ENCODE peak calls at places on chromosomes 3 and 15, in seven cellular contexts. I, W, M, V, G, C and P are unnamed samples.
A peak's percentile ranks its signal among the peaks of the same experiment; 100 is the strongest.

GRCh38 chr3:112302061-112302830 is 8.2 kb upstream of the SLC9C1 start:
- DNase-seq in I (no peak), M (no peak), W (peak; percentile 57), G (no peak), V (no peak), C (no peak), P (no peak)

GRCh38 chr3:64187065-64187959 is 38.0 kb downstream of the PRICKLE2 start:
- DNase-seq in M (no peak), V (no peak), C (peak; percentile 98), I (peak; percentile 54), W (no peak), G (peak; percentile 40), P (no peak)

GRCh38 chr15:89127054-89127702 is 38.9 kb downstream of the ABHD2 start:
- DNase-seq in C (no peak), I (no peak), G (no peak), W (no peak), M (peak; percentile 81), V (no peak), P (no peak)

GRCh38 chr15:98715401-98715800 is 67.1 kb downstream of the IGF1R start:
- DNase-seq in C (no peak), M (no peak), W (no peak), V (no peak), I (no peak), G (no peak), P (no peak)

GRCh38 chr15:29613951-29614382 is 208.3 kb downstream of the TJP1 start:
- DNase-seq in C (no peak), G (no peak), W (peak; percentile 26), M (no peak), I (no peak), V (no peak), P (peak; percentile 5)

GRCh38 chr15:96334017-96334704 is 3.7 kb downstream of the NR2F2 start:
- DNase-seq in W (peak; percentile 40), M (no peak), C (peak; percentile 10), V (no peak), I (no peak), G (no peak), P (no peak)

GRCh38 chr3:37149246-37149645 is 25.1 kb downstream of the LRRFIP2 start:
- DNase-seq in C (no peak), G (no peak), M (no peak), I (no peak), V (no peak), W (no peak), P (no peak)

GRCh38 chr15:99954361-99955180 is 221.3 kb upstream of the LYSMD4 start:
- DNase-seq in M (no peak), C (no peak), I (peak; percentile 43), G (no peak), V (no peak), W (no peak), P (peak; percentile 1)

GRCh38 chr15:74269362-74270035 is 33.4 kb downstream of the CCDC33 start:
- DNase-seq in I (no peak), C (no peak), G (no peak), M (no peak), W (no peak), V (no peak), P (peak; percentile 56)

GRCh38 chr3:188687389-188687788 is 484.4 kb upstream of the TPRG1 start:
- DNase-seq in G (no peak), V (no peak), I (no peak), C (peak; percentile 85), M (no peak), W (peak; percentile 29), P (no peak)

GRCh38 chr3:71064976-71065763 is 518.4 kb downstream of the FOXP1 start:
- DNase-seq in W (peak; percentile 86), M (peak; percentile 35), G (peak; percentile 68), C (no peak), V (no peak), I (peak; percentile 83), P (peak; percentile 67)

GRCh38 chr3:58042947-58043707 is 34.9 kb downstream of the FLNB start:
- DNase-seq in V (no peak), G (no peak), M (no peak), W (no peak), I (no peak), C (no peak), P (no peak)
- H3K4me1 ChIP-seq in V (peaks cover 89% of the 10 kb centered on the region), G (peaks cover 86% of the 10 kb centered on the region), M (peaks cover 5% of the 10 kb centered on the region), W (peaks cover 33% of the 10 kb centered on the region), I (peaks cover 4% of the 10 kb centered on the region), C (peaks cover 76% of the 10 kb centered on the region), P (peaks cover 11% of the 10 kb centered on the region)

DNA sequence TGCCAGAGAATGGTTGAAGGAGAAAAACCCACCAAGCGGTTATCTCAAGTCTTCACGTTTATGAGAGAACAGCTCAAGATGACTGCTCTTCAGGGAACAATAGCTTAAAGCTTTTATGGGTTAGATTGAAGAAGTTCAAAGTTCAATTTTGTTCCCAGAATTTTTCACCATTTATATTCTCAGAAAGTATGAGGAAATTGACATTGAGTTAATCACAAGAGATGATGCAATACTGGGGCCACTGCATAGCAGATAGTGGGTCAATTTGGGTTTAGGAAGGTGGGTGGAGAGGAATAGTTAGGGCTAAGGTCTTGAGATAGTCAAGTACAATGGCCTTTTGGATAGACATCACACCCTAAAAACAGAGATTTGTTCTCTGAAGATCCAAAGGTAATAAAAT is 539.3 kb downstream of the SQOR start:
- DNase-seq in V (no peak), I (no peak), C (no peak), G (no peak), M (no peak), W (no peak), P (no peak)
- H3K9me3 ChIP-seq in V (no peaks in the 10 kb centered on the region), I (no peaks in the 10 kb centered on the region), C (no peaks in the 10 kb centered on the region), G (peaks cover 4% of the 10 kb centered on the region), M (no peaks in the 10 kb centered on the region), W (peaks cover 4% of the 10 kb centered on the region), P (no peaks in the 10 kb centered on the region)

DNA sequence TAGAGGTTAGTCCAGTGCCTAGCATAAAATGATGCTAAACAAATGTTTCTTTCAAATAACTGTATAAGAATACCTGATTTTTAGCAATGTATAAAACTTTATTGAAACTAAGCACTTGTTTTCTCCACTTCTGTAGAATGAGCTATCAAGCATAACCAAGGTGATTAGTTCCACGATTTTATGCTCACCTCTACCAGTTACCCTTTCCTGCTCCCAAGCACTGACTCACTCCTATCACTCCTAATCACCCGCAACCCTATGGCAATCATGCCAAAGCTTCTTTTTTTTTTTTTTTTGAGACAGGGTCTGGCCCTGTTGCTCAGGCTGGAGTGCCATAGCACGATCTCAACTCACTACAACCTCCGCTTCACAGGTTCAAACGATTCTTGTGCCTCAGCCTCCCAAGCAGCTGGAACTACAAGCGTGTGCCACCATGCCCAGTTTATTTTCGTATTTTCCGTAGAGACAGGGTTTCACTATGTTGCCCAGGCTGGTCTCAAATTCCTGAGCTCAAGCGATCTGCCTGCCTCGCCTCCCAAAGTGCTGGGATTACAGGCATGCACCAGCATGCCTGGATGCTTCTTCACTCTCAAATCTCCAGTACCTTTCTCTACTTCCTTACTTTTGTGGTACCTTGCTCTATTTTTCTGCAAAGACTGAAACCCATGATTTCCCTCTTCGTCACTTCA is 3.9 kb downstream of the HSPBAP1 start:
- DNase-seq in M (no peak), G (no peak), I (no peak), V (no peak), C (no peak), W (no peak), P (no peak)
- H3K4me3 ChIP-seq in M (no peak overlapping the region), G (no peak overlapping the region), I (no peak overlapping the region), V (peak overlapping the region; percentile 25), C (no peak overlapping the region), W (no peak overlapping the region), P (no peak overlapping the region)

GRCh38 chr3:193943200-193943599 is 192.7 kb upstream of the HES1 start:
- DNase-seq in G (no peak), W (peak; percentile 53), V (no peak), I (no peak), M (no peak), C (no peak), P (peak; percentile 33)
- H3K4me1 ChIP-seq in G (no peaks in the 10 kb centered on the region), W (peaks cover 67% of the 10 kb centered on the region), V (peaks cover 24% of the 10 kb centered on the region), I (no peaks in the 10 kb centered on the region), M (no peaks in the 10 kb centered on the region), C (no peaks in the 10 kb centered on the region), P (peaks cover 2% of the 10 kb centered on the region)